ENCODE peak calls at places on chromosome 17, in five cellular contexts. P, T, I, R and H are unnamed samples.

GRCh38 chr17:73467651-73468050 is 155.8 kb upstream of the CDC42EP4 start:
- ATAC-seq in P (no peak), T (no peak), I (no peak), R (no peak), H (no peak)

GRCh38 chr17:54009502-54009901 is 186.8 kb downstream of the KIF2B start:
- ATAC-seq in P (no peak), T (no peak), I (no peak), R (no peak), H (no peak)

GRCh38 chr17:81387235-81388060 is 7.8 kb upstream of the BAHCC1 start:
- ATAC-seq in P (peak), T (peak), I (peak), R (peak), H (peak)

GRCh38 chr17:50758989-50759544 is 8.3 kb downstream of the ANKRD40CL start:
- ATAC-seq in P (no peak), T (no peak), I (no peak), R (peak), H (peak)

GRCh38 chr17:82670661-82671060 is 22.4 kb upstream of the WDR45B start:
- ATAC-seq in P (no peak), T (no peak), I (no peak), R (no peak), H (no peak)

GRCh38 chr17:64449545-64449944 is 630 bp downstream of the MILR1 start:
- ATAC-seq in P (no peak), T (peak), I (no peak), R (no peak), H (peak)

GRCh38 chr17:32933881-32934280 is 5.9 kb downstream of the TMEM98 start:
- ATAC-seq in P (no peak), T (peak), I (no peak), R (no peak), H (no peak)

GRCh38 chr17:64289652-64290051 is 26.6 kb upstream of the TEX2 start:
- ATAC-seq in P (no peak), T (no peak), I (no peak), R (no peak), H (no peak)

GRCh38 chr17:45962221-45962972 is 36.7 kb upstream of the STH start:
- ATAC-seq in P (no peak), T (no peak), I (no peak), R (no peak), H (no peak)

GRCh38 chr17:39822051-39822450 is 42.1 kb downstream of the IKZF3 start:
- ATAC-seq in P (peak), T (no peak), I (peak), R (no peak), H (no peak)

GRCh38 chr17:80612997-80613731 is 68.5 kb downstream of the RPTOR start:
- ATAC-seq in P (no peak), T (peak), I (no peak), R (no peak), H (no peak)

GRCh38 chr17:65228734-65229390 is 91.7 kb downstream of the RGS9 start:
- ATAC-seq in P (no peak), T (peak), I (peak), R (peak), H (no peak)

GRCh38 chr17:27283057-27283456 is 10.9 kb upstream of the WSB1 start:
- ATAC-seq in P (peak), T (no peak), I (no peak), R (no peak), H (no peak)

GRCh38 chr17:66422181-66422580 is 119.8 kb downstream of the PRKCA start:
- ATAC-seq in P (no peak), T (no peak), I (no peak), R (no peak), H (no peak)

GRCh38 chr17:56009795-56010715 is 143.2 kb upstream of the ANKFN1 start:
- ATAC-seq in P (no peak), T (no peak), I (peak), R (no peak), H (no peak)